ENCODE peak calls at places on chromosomes 4 and X, in seven cellular contexts. P is HCT116, E is HepG2, V is SK-N-SH, U is GM12878, K is H1, L is K562. W is an unnamed sample.
A peak's percentile ranks its signal among the peaks of the same experiment; 100 is the strongest.

GRCh38 chrX:85998954-85999353 is 48.4 kb downstream of the CHM start:
- DNase-seq in K (no peak), P (no peak), U (no peak), V (no peak), L (no peak), E (no peak), W (no peak)

GRCh38 chr4:78562687-78563086 is 11.1 kb downstream of the ANXA3 start:
- DNase-seq in U (no peak), L (no peak), E (no peak), K (no peak), V (no peak), P (no peak), W (no peak)

GRCh38 chrX:152831391-152831790 is 528 bp downstream of the NSDHL start:
- DNase-seq in K (no peak), E (no peak), V (no peak), U (no peak), P (no peak), L (peak; percentile 45), W (no peak)

GRCh38 chr4:169270810-169271691 is at the start of gene SH3RF1:
- DNase-seq in P (no peak), K (peak; percentile 83), E (peak; percentile 38), L (peak; percentile 46), U (no peak), V (peak; percentile 91), W (peak; percentile 92)

GRCh38 chr4:98728433-98728832 is 70.0 kb upstream of the TSPAN5 start:
- DNase-seq in L (peak; percentile 69), U (no peak), K (no peak), P (no peak), E (no peak), V (peak; percentile 37), W (no peak)

GRCh38 chr4:28225005-28225404 is 1364.4 kb downstream of the STIM2 start:
- DNase-seq in U (no peak), K (no peak), L (no peak), V (no peak), E (no peak), P (peak; percentile 8), W (peak; percentile 74)

GRCh38 chr4:137394000-137394399 is 138.3 kb downstream of the PCDH18 start:
- DNase-seq in E (no peak), P (no peak), K (no peak), U (no peak), V (no peak), L (no peak), W (no peak)

GRCh38 chrX:123917069-123917468 is 44.4 kb upstream of the STAG2 start:
- DNase-seq in U (no peak), L (no peak), E (no peak), P (no peak), K (no peak), V (no peak), W (no peak)

GRCh38 chrX:154013614-154014360 is 5.9 kb downstream of the IRAK1 start:
- DNase-seq in V (peak; percentile 88), E (no peak), U (no peak), P (no peak), K (peak; percentile 72), L (peak; percentile 66), W (no peak)

GRCh38 chrX:19955306-19955705 is 35.6 kb downstream of the BCLAF3 start:
- DNase-seq in K (no peak), L (no peak), U (no peak), V (no peak), E (no peak), P (no peak), W (no peak)

GRCh38 chrX:136662976-136663375 is 15.0 kb downstream of the CD40LG start:
- DNase-seq in U (no peak), E (no peak), K (no peak), V (no peak), L (no peak), P (no peak), W (no peak)

GRCh38 chr4:146915132-146915531 is 30.5 kb downstream of the TTC29 start:
- DNase-seq in K (no peak), P (no peak), L (no peak), U (no peak), E (no peak), V (no peak), W (no peak)

GRCh38 chr4:146916479-146917076 is 29.1 kb downstream of the TTC29 start:
- DNase-seq in P (peak; percentile 26), V (peak; percentile 7), E (peak; percentile 10), K (no peak), U (peak; percentile 2), L (peak; percentile 42), W (no peak)
- TF ChIP-seq JUND in P (no peak), V (no peak), E (no peak), K (no peak), U (no peak), L (no peak), W (no peak)

GRCh38 chrX:68121835-68122234 is 311.5 kb downstream of the OPHN1 start:
- DNase-seq in E (no peak), P (no peak), V (no peak), K (no peak), L (no peak), U (no peak), W (no peak)
- TF ChIP-seq JUND in E (no peak), P (no peak), V (no peak), K (no peak), L (no peak), U (no peak), W (no peak)

DNA sequence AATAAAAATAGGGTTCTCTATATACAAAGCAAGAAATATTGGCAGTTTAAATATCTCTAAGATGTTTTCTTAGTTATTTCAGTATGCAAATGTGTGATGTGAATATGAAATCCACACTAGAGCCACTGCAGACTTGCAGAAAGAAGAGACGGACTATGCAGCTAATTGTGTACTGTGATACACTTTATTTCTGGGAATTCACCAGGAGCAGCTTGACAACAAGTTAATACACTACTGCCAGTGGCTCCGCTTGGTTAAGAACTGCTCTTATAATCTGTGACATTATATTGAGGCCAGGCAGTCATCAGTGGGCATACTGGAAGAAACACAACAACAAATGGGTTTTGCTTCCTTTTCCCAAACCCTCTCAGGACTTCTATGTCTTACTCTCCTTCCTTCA is 172.0 kb downstream of the FBXW7 start:
- DNase-seq in E (no peak), L (no peak), P (no peak), K (no peak), V (no peak), U (no peak), W (no peak)
- TF ChIP-seq JUND in E (no peak), L (no peak), P (no peak), K (no peak), V (no peak), U (no peak), W (no peak)

GRCh38 chrX:108443065-108443464 is 3.4 kb downstream of the COL4A5 start:
- DNase-seq in K (no peak), L (no peak), V (no peak), P (no peak), E (no peak), U (no peak), W (no peak)
- TF ChIP-seq JUND in K (no peak), L (no peak), V (no peak), P (no peak), E (no peak), U (no peak), W (no peak)

GRCh38 chr4:94214703-94215360 is 7.2 kb downstream of the SMARCAD1 start:
- DNase-seq in K (no peak), P (no peak), E (no peak), L (no peak), U (no peak), V (no peak), W (no peak)
- TF ChIP-seq JUND in K (no peak), P (no peak), E (no peak), L (no peak), U (no peak), V (no peak), W (no peak)

DNA sequence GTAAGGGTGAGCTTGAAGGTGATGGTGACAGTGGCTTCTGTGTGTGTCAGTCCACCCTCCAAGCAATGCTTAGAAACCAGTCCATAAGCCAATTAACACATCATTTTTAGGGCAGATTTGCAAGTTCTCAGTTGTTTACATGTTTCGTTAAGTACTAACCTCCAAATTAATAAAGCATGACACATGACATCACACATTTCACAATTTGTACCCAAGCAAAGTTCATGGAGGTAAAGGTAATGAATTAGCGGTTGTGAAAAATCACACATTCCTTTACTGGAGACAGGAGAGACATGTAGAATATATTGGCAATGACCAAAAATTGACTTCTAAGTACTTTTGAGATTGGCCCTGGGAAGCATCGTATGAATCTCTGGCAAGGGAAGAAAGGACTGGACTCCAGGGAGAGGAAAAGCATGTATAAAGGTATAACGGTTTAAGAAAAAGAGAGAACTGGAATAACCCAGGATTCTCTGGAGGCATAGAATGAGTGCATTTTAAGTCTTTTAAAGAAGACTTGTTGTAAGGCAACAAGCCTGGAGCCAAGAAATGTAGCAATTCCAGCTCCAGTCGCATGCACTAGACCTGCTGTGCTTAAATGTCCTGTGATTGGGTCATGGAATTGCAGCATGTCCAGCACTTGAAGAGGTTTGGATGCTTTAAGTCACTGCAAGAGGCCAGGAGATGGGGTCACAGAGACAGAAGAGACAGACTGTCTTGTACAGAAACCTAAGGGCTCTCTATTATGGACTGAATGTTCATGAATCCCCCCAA is 34.1 kb downstream of the TRIM2 start:
- DNase-seq in E (no peak), U (no peak), K (no peak), L (no peak), P (no peak), V (no peak), W (no peak)
- TF ChIP-seq JUND in E (no peak), U (no peak), K (no peak), L (no peak), P (no peak), V (no peak), W (no peak)

DNA sequence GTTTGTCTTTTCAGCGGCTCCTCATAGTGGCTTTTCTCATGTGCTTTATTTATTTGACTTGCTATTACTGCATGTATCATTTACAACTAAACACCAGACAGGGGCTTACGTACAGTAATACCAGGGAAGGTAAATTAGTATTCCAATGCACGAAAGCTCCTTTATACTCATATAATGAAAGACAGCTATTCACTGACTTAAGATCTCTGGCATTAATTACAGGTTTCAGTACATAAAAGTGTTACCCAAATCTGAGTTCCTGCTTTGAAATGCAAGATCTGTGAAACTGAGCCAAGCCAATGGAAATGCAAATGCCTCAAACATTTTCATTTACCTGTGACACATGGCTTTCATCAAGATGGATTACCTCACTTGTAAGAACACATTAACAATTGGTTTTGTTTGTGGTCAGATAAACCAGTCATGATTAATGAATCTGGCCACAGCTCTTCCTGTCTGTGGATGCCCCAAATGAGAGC is 107.2 kb downstream of the ANAPC4 start:
- DNase-seq in U (peak; percentile 5), P (no peak), K (no peak), L (no peak), V (no peak), E (no peak), W (no peak)
- TF ChIP-seq JUND in U (no peak), P (no peak), K (no peak), L (no peak), V (no peak), E (no peak), W (no peak)

GRCh38 chr4:23382880-23383279 is 507.0 kb downstream of the PPARGC1A start:
- DNase-seq in V (no peak), P (no peak), K (no peak), U (no peak), L (no peak), E (no peak), W (no peak)
- TF ChIP-seq JUND in V (no peak), P (no peak), K (no peak), U (no peak), L (no peak), E (no peak), W (no peak)

W was measured in T47D.